ENCODE peak calls at places on chromosomes 2 and 18, in six cellular contexts. I, L, U, Q, B and G are unnamed samples.

GRCh38 chr18:55830490-55830889 is 242.5 kb upstream of the TCF4 start:
- DNase-seq in I (no peak), L (peak), U (peak), Q (no peak), B (no peak), G (no peak)

GRCh38 chr18:35386600-35387366 is 9.6 kb upstream of the ZNF396 start:
- DNase-seq in I (peak), L (no peak), U (peak), Q (peak), B (peak), G (peak)

GRCh38 chr2:128797937-128798336 is 479.3 kb upstream of the HS6ST1 start:
- DNase-seq in I (no peak), L (no peak), U (no peak), Q (no peak), B (peak), G (peak)

GRCh38 chr18:23220355-23220754 is 85.1 kb downstream of the CABLES1 start:
- DNase-seq in I (no peak), L (no peak), U (no peak), Q (peak), B (no peak), G (no peak)

GRCh38 chr2:226427538-226428307 is 371.9 kb downstream of the IRS1 start:
- DNase-seq in I (no peak), L (peak), U (no peak), Q (no peak), B (no peak), G (no peak)

GRCh38 chr2:180520816-180521595 is 459.4 kb upstream of the UBE2E3 start:
- DNase-seq in I (no peak), L (no peak), U (no peak), Q (no peak), B (no peak), G (no peak)

GRCh38 chr2:163157891-163158511 is 319.4 kb upstream of the KCNH7 start:
- DNase-seq in I (no peak), L (no peak), U (no peak), Q (no peak), B (no peak), G (no peak)

GRCh38 chr2:119208791-119209203 is 14.8 kb upstream of the STEAP3 start:
- DNase-seq in I (no peak), L (no peak), U (no peak), Q (no peak), B (no peak), G (no peak)

GRCh38 chr2:58702302-58702696 is 461.2 kb upstream of the FANCL start:
- DNase-seq in I (no peak), L (no peak), U (peak), Q (no peak), B (peak), G (no peak)

GRCh38 chr2:201882353-201883095 is 76.2 kb downstream of the CDK15 start:
- DNase-seq in I (no peak), L (no peak), U (peak), Q (no peak), B (no peak), G (no peak)

GRCh38 chr2:133458280-133458679 is 110.0 kb downstream of the NCKAP5 start:
- DNase-seq in I (no peak), L (no peak), U (no peak), Q (no peak), B (no peak), G (no peak)

GRCh38 chr18:12376034-12376717 is 851 bp downstream of the AFG3L2 start:
- DNase-seq in I (no peak), L (peak), U (peak), Q (peak), B (peak), G (peak)

GRCh38 chr2:46097714-46098480 is 199.3 kb upstream of the EPAS1 start:
- DNase-seq in I (no peak), L (peak), U (no peak), Q (peak), B (no peak), G (peak)

GRCh38 chr2:238320648-238321281 is 447 bp downstream of the TRAF3IP1 start:
- DNase-seq in I (peak), L (no peak), U (peak), Q (peak), B (peak), G (no peak)

GRCh38 chr2:217826505-217826904 is 176.3 kb downstream of the TNS1 start:
- DNase-seq in I (no peak), L (peak), U (no peak), Q (peak), B (peak), G (no peak)

GRCh38 chr2:240139666-240140393 is 628 bp downstream of the OTOS start:
- DNase-seq in I (peak), L (no peak), U (peak), Q (peak), B (peak), G (no peak)

GRCh38 chr2:153299217-153299616 is 179.3 kb downstream of the RPRM start:
- DNase-seq in I (no peak), L (no peak), U (no peak), Q (no peak), B (no peak), G (no peak)

GRCh38 chr2:126571403-126571802 is 84.6 kb upstream of the GYPC start:
- DNase-seq in I (no peak), L (no peak), U (peak), Q (no peak), B (no peak), G (no peak)

GRCh38 chr2:152335851-152336102 is 803 bp downstream of the FMNL2 start:
- DNase-seq in I (no peak), L (no peak), U (no peak), Q (peak), B (no peak), G (no peak)

GRCh38 chr18:62048279-62048678 is 138.6 kb downstream of the PIGN start:
- DNase-seq in I (no peak), L (no peak), U (no peak), Q (no peak), B (no peak), G (no peak)

GRCh38 chr18:56661414-56662101 is 10.4 kb downstream of the WDR7 start:
- DNase-seq in I (no peak), L (no peak), U (no peak), Q (no peak), B (no peak), G (no peak)

GRCh38 chr2:28702887-28703286 is 48.7 kb upstream of the PPP1CB start:
- DNase-seq in I (no peak), L (no peak), U (no peak), Q (no peak), B (no peak), G (no peak)

GRCh38 chr2:101788995-101789970 is 91.8 kb downstream of the MAP4K4 start:
- DNase-seq in I (no peak), L (no peak), U (no peak), Q (no peak), B (no peak), G (no peak)

DNA sequence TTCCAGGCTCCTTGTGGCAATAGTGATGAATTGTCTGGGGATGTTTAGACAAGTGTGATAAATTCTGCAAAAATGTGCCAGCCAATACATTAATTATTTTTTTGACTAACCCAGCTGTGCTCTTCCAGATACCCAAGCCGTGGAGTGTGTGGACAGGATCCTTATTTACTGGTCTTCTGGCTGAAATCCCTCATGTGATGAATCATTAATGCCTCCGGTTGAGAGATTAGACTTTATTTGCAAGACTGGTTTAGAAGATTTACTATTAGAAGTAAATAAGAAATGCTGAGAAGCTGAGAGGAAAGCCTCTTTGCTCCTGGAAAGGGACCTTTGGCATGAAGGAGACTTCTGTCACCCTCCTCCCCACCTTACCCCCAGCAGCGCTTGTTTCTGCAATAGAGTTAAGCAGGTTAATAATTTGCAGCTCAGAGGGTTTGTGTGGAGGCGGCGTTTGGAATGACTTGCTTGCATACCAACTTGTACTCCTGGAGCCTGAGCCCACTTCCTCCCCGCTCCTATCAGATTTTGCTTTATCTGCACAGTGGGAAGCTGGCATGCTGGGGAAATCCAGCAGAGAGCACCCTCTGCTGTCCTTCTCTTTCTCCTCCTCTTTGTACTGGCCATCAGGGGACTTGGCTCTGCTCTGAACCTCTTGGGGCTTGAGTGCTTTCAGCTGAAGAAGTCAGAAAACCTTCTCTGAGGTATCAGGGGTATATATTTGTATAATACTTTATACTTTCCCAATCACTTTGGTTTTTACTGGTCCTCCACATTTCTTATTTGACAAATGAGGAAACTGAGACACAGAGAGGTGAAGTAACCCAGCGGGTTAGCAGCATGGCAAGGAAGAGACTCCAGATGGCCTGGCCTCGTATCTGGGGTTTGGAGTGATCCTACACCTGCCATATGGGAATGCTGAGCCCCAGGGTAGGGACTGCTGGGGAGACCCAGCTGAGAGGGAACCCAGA is 16.3 kb downstream of the SLC3A1 start:
- DNase-seq in I (peak), L (peak), U (peak), Q (peak), B (peak), G (peak)
- TF ChIP-seq CTCF in I (peak), L (peak), U (peak), Q (peak), B (peak), G (no peak)

GRCh38 chr2:3282056-3282998 is 95.3 kb downstream of the EIPR1 start:
- DNase-seq in I (peak), L (no peak), U (no peak), Q (peak), B (no peak), G (peak)
- H3K27ac ChIP-seq in I (no peak), L (no peak), U (no peak), Q (peak), B (peak), G (no peak)

GRCh38 chr18:79353238-79353637 is 42.5 kb upstream of the NFATC1 start:
- DNase-seq in I (no peak), L (no peak), U (peak), Q (no peak), B (peak), G (no peak)
- TF ChIP-seq CTCF in I (no peak), L (no peak), U (peak), Q (no peak), B (peak), G (no peak)

GRCh38 chr2:231933916-231934401 is 7.8 kb upstream of the NPPC start:
- DNase-seq in I (no peak), L (no peak), U (no peak), Q (no peak), B (no peak), G (peak)
- H3K27ac ChIP-seq in I (no peak), L (no peak), U (no peak), Q (no peak), B (no peak), G (no peak)

DNA sequence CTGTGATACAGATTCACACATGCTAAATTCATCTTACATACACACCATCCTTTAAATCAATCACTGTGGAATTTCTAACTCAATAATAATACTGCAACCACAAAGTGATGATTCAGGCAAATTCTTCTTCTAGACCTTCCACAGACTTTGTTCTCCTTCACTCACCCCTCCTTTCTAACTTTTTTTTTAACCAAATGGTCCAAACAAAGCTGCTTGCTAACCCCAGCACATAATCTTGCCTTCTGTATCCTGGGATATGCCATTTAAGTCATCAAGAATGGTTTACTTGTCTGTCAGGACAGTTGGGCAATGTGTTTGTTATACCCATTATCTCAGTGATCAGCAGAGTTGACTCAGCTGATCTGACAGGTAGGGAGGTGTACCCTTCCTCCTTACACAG is 10.0 kb downstream of the SLC40A1 start:
- DNase-seq in I (no peak), L (no peak), U (no peak), Q (no peak), B (no peak), G (no peak)
- TF ChIP-seq CTCF in I (no peak), L (no peak), U (no peak), Q (no peak), B (no peak), G (no peak)